ENCODE peak calls at places on chromosomes 4 and X, in nine cellular contexts. Q is endothelial cell of umbilical vein, B is GM10248, O is cardiac fibroblast, T is mesothelial cell of epicardium, E is body of pancreas, J is hepatocyte, D is progenitor cell of endocrine pancreas, H is fibroblast of mammary gland. V is an unnamed sample.

GRCh38 chr4:119872344-119873031 is 194.2 kb downstream of the MAD2L1 start:
- DNase-seq in Q (no peak), B (no peak), O (no peak), T (no peak), E (no peak), J (peak), D (no peak), H (no peak), V (no peak)

GRCh38 chr4:186068581-186069402 is at the start of gene TLR3:
- DNase-seq in Q (peak), B (no peak), O (peak), T (no peak), E (peak), J (no peak), D (no peak), H (peak), V (peak)

GRCh38 chr4:15034071-15034764 is 31.9 kb downstream of the CPEB2 start:
- DNase-seq in Q (peak), B (no peak), O (peak), T (no peak), E (no peak), J (no peak), D (no peak), H (peak), V (no peak)

GRCh38 chr4:94621491-94622080 is 136.2 kb upstream of the BMPR1B start:
- DNase-seq in Q (peak), B (peak), O (peak), T (no peak), E (peak), J (peak), D (no peak), H (peak), V (peak)

GRCh38 chr4:80471701-80472100 is 136.2 kb downstream of the CFAP299 start:
- DNase-seq in Q (no peak), B (no peak), O (no peak), T (no peak), E (peak), J (peak), D (peak), H (no peak), V (peak)

GRCh38 chr4:88130544-88131305 is 27.7 kb downstream of the ABCG2 start:
- DNase-seq in Q (no peak), B (no peak), O (no peak), T (no peak), E (no peak), J (no peak), D (no peak), H (no peak), V (no peak)

GRCh38 chr4:118036336-118036735 is 2.0 kb downstream of the NDST3 start:
- DNase-seq in Q (no peak), B (no peak), O (no peak), T (no peak), E (no peak), J (no peak), D (no peak), H (no peak), V (no peak)

GRCh38 chr4:110988741-110989140 is 365.9 kb upstream of the PITX2 start:
- DNase-seq in Q (no peak), B (no peak), O (no peak), T (no peak), E (no peak), J (no peak), D (no peak), H (no peak), V (no peak)

GRCh38 chr4:2159931-2160330 is 82.0 kb downstream of the HAUS3 start:
- DNase-seq in Q (no peak), B (no peak), O (no peak), T (no peak), E (no peak), J (no peak), D (no peak), H (no peak), V (no peak)

GRCh38 chrX:107857815-107858214 is 32.1 kb downstream of the MID2 start:
- DNase-seq in Q (no peak), B (no peak), O (no peak), T (no peak), E (no peak), J (peak), D (no peak), H (no peak), V (no peak)

GRCh38 chr4:146638801-146639351 is at the start of gene POU4F2:
- DNase-seq in Q (peak), B (peak), O (peak), T (no peak), E (no peak), J (peak), D (no peak), H (peak), V (peak)

GRCh38 chr4:99087887-99088484 is 602 bp downstream of the ADH5 start:
- DNase-seq in Q (peak), B (peak), O (peak), T (no peak), E (peak), J (peak), D (no peak), H (peak), V (peak)

GRCh38 chr4:138161351-138161750 is 80.8 kb downstream of the SLC7A11 start:
- DNase-seq in Q (no peak), B (no peak), O (no peak), T (no peak), E (no peak), J (no peak), D (no peak), H (no peak), V (no peak)

GRCh38 chr4:190017357-190018200 is 9.5 kb downstream of the FRG2 start:
- DNase-seq in Q (no peak), B (peak), O (no peak), T (no peak), E (no peak), J (peak), D (no peak), H (no peak), V (no peak)

GRCh38 chr4:147590249-147590920 is 26.8 kb upstream of the TMEM184C start:
- DNase-seq in Q (peak), B (peak), O (peak), T (peak), E (peak), J (peak), D (peak), H (peak), V (peak)

GRCh38 chr4:156970501-156971167 is 965 bp downstream of the PDGFC start:
- DNase-seq in Q (peak), B (no peak), O (peak), T (peak), E (peak), J (peak), D (peak), H (peak), V (no peak)

GRCh38 chr4:110020139-110020538 is 107.5 kb downstream of the EGF start:
- DNase-seq in Q (no peak), B (no peak), O (peak), T (no peak), E (no peak), J (no peak), D (no peak), H (no peak), V (peak)

GRCh38 chrX:154991039-154991438 is 31.5 kb downstream of the F8 start:
- DNase-seq in Q (no peak), B (peak), O (no peak), T (no peak), E (no peak), J (no peak), D (no peak), H (no peak), V (no peak)

GRCh38 chr4:177047070-177047850 is 254.5 kb upstream of the VEGFC start:
- DNase-seq in Q (peak), B (peak), O (peak), T (peak), E (peak), J (peak), D (peak), H (peak), V (peak)

GRCh38 chr4:151000747-151001429 is 14.2 kb downstream of the LRBA start:
- DNase-seq in Q (no peak), B (no peak), O (no peak), T (no peak), E (no peak), J (no peak), D (no peak), H (no peak), V (no peak)

DNA sequence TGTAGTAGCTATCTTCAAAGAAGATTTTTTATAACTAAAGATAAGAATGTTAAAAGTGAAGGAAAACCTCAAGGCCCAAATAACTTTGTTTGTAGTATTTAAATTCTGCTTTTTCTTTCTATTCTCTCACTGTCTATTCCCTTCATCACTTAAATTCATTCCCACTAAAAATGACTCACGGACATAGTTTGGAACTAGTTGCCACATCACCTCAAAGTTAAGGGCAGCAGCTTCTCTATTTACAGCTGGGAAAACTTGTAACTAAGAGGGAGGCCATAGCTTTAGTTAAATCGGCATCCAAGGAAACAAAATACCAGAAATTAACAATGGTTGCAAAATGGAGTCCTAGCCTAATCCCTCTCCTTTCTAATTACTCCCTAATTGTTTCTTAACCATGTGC is 325.4 kb upstream of the MAGEB2 start:
- DNase-seq in Q (no peak), B (no peak), O (no peak), T (no peak), E (no peak), J (no peak), D (no peak), H (no peak), V (peak)
- TF ChIP-seq CTCF in Q (no peak), B (no peak), O (no peak), T (no peak), E (no peak), J (no peak), D (no peak), H (no peak), V (no peak)

GRCh38 chrX:135437867-135438733 is 16.4 kb downstream of the SMIM10L2A start:
- DNase-seq in Q (no peak), B (no peak), O (no peak), T (no peak), E (peak), J (no peak), D (no peak), H (no peak), V (no peak)
- TF ChIP-seq CTCF in Q (no peak), B (peak), O (no peak), T (no peak), E (no peak), J (no peak), D (peak), H (no peak), V (no peak)

GRCh38 chrX:94830717-94831116 is 1156.7 kb downstream of the FAM133A start:
- DNase-seq in Q (no peak), B (no peak), O (no peak), T (no peak), E (no peak), J (no peak), D (no peak), H (no peak), V (no peak)

GRCh38 chrX:94834226-94834625 is 1160.2 kb downstream of the FAM133A start:
- DNase-seq in Q (no peak), B (no peak), O (no peak), T (no peak), E (no peak), J (peak), D (no peak), H (no peak), V (no peak)

GRCh38 chrX:94831364-94831763 is 1157.4 kb downstream of the FAM133A start:
- DNase-seq in Q (no peak), B (no peak), O (peak), T (no peak), E (no peak), J (peak), D (no peak), H (peak), V (peak)
- TF ChIP-seq CTCF in Q (no peak), B (peak), O (peak), T (peak), E (no peak), J (peak), D (peak), H (peak), V (peak)

DNA sequence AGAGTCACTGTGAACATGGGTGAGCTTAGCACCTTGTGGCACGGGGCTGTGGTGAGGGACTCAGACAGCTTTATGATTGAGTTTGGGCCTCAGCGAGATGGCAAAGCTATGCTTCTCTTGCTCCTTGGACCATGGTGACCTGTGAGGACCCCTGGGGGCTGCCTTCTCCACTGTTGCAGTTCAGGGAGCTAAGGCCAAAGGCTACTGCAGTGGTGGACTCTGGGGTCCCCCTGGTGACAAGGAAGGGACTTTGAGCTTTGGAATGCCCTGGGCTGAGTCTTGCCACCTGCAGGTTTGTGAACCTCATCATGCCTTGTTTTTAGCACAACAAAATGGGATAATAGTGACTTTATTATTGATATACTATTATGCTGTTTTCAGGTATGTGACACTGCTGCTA is 36.5 kb downstream of the TBL1X start:
- DNase-seq in Q (no peak), B (no peak), O (no peak), T (no peak), E (no peak), J (no peak), D (no peak), H (no peak), V (no peak)
- TF ChIP-seq CTCF in Q (no peak), B (no peak), O (no peak), T (no peak), E (no peak), J (no peak), D (no peak), H (no peak), V (no peak)

DNA sequence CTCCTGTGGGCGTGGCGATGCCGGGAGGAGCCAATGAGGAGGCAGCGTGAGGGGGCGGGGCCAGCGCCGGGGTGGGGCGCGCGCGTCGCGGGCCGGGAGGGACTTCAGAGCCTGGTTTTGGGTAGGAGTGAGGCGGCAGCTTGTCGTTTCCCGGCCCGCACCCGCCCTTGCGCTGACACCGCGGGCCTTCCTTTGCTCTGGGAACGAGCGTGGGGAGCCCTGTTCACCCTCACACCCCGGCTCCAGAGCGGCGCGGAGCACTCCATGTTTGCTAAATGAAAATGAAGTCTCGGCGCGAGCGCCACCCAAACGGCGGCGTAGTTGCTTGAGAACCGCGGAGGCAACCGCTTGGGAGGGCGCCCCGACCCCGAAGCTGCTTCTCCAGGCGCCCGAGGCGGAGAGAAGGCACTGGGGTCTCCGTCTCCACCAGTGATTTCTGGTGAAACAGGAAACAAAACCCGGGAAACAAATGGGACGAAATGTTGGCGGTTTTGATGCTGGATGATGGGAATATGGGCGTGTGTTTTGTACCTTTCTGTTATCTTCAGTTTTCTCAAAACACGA is 497 bp upstream of the GRPEL1 start:
- DNase-seq in Q (no peak), B (no peak), O (no peak), T (peak), E (no peak), J (no peak), D (no peak), H (no peak), V (no peak)
- TF ChIP-seq CTCF in Q (peak), B (no peak), O (no peak), T (no peak), E (no peak), J (no peak), D (no peak), H (no peak), V (peak)

DNA sequence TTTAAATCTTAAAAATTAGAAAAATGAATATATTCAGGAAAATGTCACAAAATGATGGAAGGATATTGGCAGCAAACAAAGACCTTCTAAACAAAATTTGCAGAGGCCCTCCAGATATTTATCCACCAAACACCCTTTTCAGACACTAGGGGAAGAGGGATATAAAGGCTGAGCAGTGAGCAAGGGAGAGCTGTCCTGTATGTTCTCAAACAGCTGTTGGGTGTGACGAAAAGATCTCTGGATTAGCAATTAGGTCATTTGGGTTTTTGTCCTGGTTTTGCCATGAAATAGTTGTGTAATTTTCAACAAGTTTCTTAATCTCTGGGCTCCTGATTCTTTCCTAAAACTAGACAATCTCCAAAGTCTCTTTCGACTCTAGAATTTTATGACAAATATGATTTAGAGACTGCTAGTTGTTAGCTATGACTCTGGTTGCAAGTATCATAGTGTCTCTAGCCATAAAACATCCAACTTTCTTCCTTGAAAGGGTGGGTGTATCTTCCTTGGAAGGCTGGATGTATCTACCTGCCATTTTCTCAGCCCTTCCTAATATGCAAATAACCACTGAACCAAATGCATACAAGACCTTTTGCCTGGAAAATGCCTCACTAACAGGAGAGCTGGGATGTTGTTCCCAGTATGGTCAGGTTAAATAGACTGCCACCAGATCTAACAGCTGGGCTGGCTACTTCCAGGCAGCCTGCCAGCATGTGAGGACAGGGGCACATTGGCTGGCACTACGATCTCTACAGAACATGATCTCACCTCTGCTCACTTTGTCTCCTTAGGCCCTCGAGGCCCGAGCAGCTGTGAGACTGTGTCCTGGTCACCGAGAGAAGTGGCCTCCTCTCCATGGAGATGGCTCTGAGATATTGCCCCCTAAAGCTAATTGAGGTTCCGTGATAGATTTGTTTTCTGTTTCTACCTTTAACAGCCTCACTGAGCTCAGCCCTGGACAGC is 225.5 kb upstream of the JADE1 start:
- DNase-seq in Q (no peak), B (no peak), O (peak), T (no peak), E (peak), J (no peak), D (no peak), H (peak), V (no peak)
- TF ChIP-seq CTCF in Q (no peak), B (no peak), O (peak), T (no peak), E (no peak), J (no peak), D (no peak), H (peak), V (no peak)

GRCh38 chrX:79708581-79708980 is 306.0 kb upstream of the TBX22 start:
- DNase-seq in Q (no peak), B (no peak), O (no peak), T (no peak), E (no peak), J (no peak), D (no peak), H (no peak), V (no peak)
- TF ChIP-seq CTCF in Q (no peak), B (no peak), O (no peak), T (no peak), E (no peak), J (no peak), D (no peak), H (no peak), V (no peak)

GRCh38 chr4:152776352-152776751 is 3.2 kb downstream of the TIGD4 start:
- DNase-seq in Q (peak), B (no peak), O (peak), T (no peak), E (no peak), J (no peak), D (no peak), H (peak), V (no peak)

GRCh38 chr4:152780267-152780811 is 585 bp downstream of the ARFIP1 start:
- DNase-seq in Q (no peak), B (no peak), O (peak), T (no peak), E (no peak), J (peak), D (no peak), H (peak), V (no peak)

GRCh38 chr4:152777488-152777887 is 2.0 kb downstream of the TIGD4 start:
- DNase-seq in Q (no peak), B (no peak), O (no peak), T (no peak), E (no peak), J (no peak), D (no peak), H (no peak), V (no peak)

GRCh38 chr4:152779513-152780266 is at the start of the genes ARFIP1 and TIGD4:
- DNase-seq in Q (peak), B (peak), O (peak), T (peak), E (peak), J (peak), D (peak), H (peak), V (peak)

DNA sequence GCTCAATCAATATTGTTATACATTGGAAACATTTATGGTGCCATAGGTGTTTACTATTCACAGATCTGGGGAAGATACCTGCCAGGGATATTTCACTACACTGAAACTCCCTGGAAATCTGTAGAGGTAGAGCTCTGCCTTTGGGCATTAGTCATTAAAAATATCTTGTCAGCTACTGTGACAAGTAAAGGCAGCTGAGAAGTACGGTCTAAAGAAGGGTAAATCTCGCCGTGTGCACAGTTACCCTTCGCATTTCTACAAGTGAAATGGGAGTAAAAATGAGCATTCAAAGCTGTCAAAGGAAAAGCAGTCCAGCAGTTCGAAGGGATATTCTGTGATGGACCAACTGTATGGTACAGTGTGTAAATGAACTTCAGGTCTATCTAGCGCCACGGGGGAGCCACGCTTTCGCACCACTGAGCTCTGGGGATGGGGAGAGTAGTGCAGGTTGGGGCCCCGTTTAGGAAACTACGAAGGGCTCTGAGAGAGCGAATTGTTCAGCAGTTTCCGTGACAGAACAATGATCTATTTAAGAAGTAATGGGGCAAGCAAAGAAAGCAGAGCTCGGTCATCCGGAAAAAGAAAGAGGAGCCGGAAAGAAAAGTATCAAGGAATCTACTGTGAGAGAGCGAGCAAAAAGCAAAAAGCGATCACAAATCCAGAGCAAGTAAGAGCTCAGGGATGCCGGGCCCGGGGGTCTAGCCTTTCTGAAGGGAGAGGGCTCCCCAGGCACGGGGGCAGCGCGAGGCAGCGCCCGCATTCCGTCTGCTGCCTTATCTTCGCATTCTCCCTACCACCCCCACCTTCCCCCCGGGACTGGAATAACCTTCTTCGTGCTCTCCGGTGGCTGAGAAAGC is 646 bp downstream of the TIGD4 start:
- DNase-seq in Q (peak), B (peak), O (peak), T (peak), E (peak), J (peak), D (no peak), H (peak), V (peak)
- TF ChIP-seq CTCF in Q (no peak), B (no peak), O (no peak), T (no peak), E (no peak), J (no peak), D (no peak), H (no peak), V (no peak)